ENCODE peak calls at places on chromosomes 7 and 10, in ten cellular contexts. One of them, this sample, is unnamed.

GRCh38 chr10:78472542-78472890 is 438.9 kb downstream of the RPS24 start:
- DNase-seq in right atrium auricular region: no peak
- DNase-seq in colonic mucosa: peak; percentile 12
- DNase-seq in pancreas: no peak
- DNase-seq in heart left ventricle: no peak
- DNase-seq in thyroid gland: peak; percentile 15
- DNase-seq in left ventricle myocardium inferior: no peak
- DNase-seq in cardiac muscle cell: peak; percentile 42
- DNase-seq in tibial nerve: no peak
- DNase-seq in CD8-positive, alpha-beta T cell: no peak
- DNase-seq in this sample: peak; percentile 17

GRCh38 chr10:70283445-70284399 is at the start of gene NPFFR1:
- DNase-seq in pancreas: peak; percentile 18
- DNase-seq in colonic mucosa: no peak
- DNase-seq in thyroid gland: no peak
- DNase-seq in heart left ventricle: no peak
- DNase-seq in CD8-positive, alpha-beta T cell: no peak
- DNase-seq in right atrium auricular region: no peak
- DNase-seq in left ventricle myocardium inferior: no peak
- DNase-seq in tibial nerve: no peak
- DNase-seq in cardiac muscle cell: peak; percentile 32
- DNase-seq in this sample: no peak

GRCh38 chr10:14074062-14074884 is 256.5 kb downstream of the FRMD4A start:
- DNase-seq in tibial nerve: peak; percentile 87
- DNase-seq in cardiac muscle cell: peak; percentile 28
- DNase-seq in colonic mucosa: peak; percentile 67
- DNase-seq in left ventricle myocardium inferior: peak; percentile 84
- DNase-seq in pancreas: peak; percentile 85
- DNase-seq in CD8-positive, alpha-beta T cell: no peak
- DNase-seq in right atrium auricular region: peak; percentile 97
- DNase-seq in thyroid gland: peak; percentile 99
- DNase-seq in heart left ventricle: peak; percentile 82
- DNase-seq in this sample: no peak

GRCh38 chr7:156638443-156639077 is 2.0 kb upstream of the RNF32 start:
- DNase-seq in tibial nerve: no peak
- DNase-seq in left ventricle myocardium inferior: no peak
- DNase-seq in pancreas: no peak
- DNase-seq in colonic mucosa: no peak
- DNase-seq in CD8-positive, alpha-beta T cell: no peak
- DNase-seq in thyroid gland: no peak
- DNase-seq in heart left ventricle: no peak
- DNase-seq in right atrium auricular region: no peak
- DNase-seq in cardiac muscle cell: no peak
- DNase-seq in this sample: no peak

GRCh38 chr10:78410046-78410965 is 376.6 kb downstream of the RPS24 start:
- DNase-seq in heart left ventricle: no peak
- DNase-seq in CD8-positive, alpha-beta T cell: no peak
- DNase-seq in cardiac muscle cell: no peak
- DNase-seq in right atrium auricular region: no peak
- DNase-seq in tibial nerve: no peak
- DNase-seq in pancreas: no peak
- DNase-seq in thyroid gland: no peak
- DNase-seq in colonic mucosa: no peak
- DNase-seq in left ventricle myocardium inferior: no peak
- DNase-seq in this sample: no peak

GRCh38 chr7:50307368-50308012 is 3.0 kb downstream of the IKZF1 start:
- DNase-seq in CD8-positive, alpha-beta T cell: peak; percentile 86
- DNase-seq in thyroid gland: no peak
- DNase-seq in pancreas: no peak
- DNase-seq in colonic mucosa: no peak
- DNase-seq in cardiac muscle cell: peak; percentile 30
- DNase-seq in heart left ventricle: no peak
- DNase-seq in left ventricle myocardium inferior: no peak
- DNase-seq in right atrium auricular region: no peak
- DNase-seq in tibial nerve: no peak
- DNase-seq in this sample: no peak

GRCh38 chr10:130127612-130128607 is 8.3 kb upstream of the GLRX3 start:
- DNase-seq in CD8-positive, alpha-beta T cell: peak; percentile 47
- DNase-seq in left ventricle myocardium inferior: no peak
- DNase-seq in colonic mucosa: peak; percentile 49
- DNase-seq in heart left ventricle: peak; percentile 32
- DNase-seq in right atrium auricular region: no peak
- DNase-seq in pancreas: peak; percentile 69
- DNase-seq in cardiac muscle cell: peak; percentile 79
- DNase-seq in thyroid gland: peak; percentile 63
- DNase-seq in tibial nerve: peak; percentile 49
- DNase-seq in this sample: no peak

GRCh38 chr7:134730359-134730758 is 49.1 kb upstream of the CALD1 start:
- DNase-seq in right atrium auricular region: no peak
- DNase-seq in heart left ventricle: no peak
- DNase-seq in thyroid gland: no peak
- DNase-seq in CD8-positive, alpha-beta T cell: no peak
- DNase-seq in cardiac muscle cell: no peak
- DNase-seq in pancreas: no peak
- DNase-seq in colonic mucosa: no peak
- DNase-seq in left ventricle myocardium inferior: no peak
- DNase-seq in tibial nerve: no peak
- DNase-seq in this sample: no peak

GRCh38 chr7:128732521-128733277 is 6.5 kb upstream of the CALU start:
- DNase-seq in thyroid gland: no peak
- DNase-seq in colonic mucosa: no peak
- DNase-seq in left ventricle myocardium inferior: no peak
- DNase-seq in tibial nerve: no peak
- DNase-seq in right atrium auricular region: no peak
- DNase-seq in cardiac muscle cell: no peak
- DNase-seq in CD8-positive, alpha-beta T cell: no peak
- DNase-seq in heart left ventricle: no peak
- DNase-seq in pancreas: no peak
- DNase-seq in this sample: no peak

GRCh38 chr10:99888623-99889022 is 106.2 kb downstream of the ABCC2 start:
- DNase-seq in left ventricle myocardium inferior: no peak
- DNase-seq in pancreas: no peak
- DNase-seq in heart left ventricle: no peak
- DNase-seq in right atrium auricular region: no peak
- DNase-seq in CD8-positive, alpha-beta T cell: no peak
- DNase-seq in tibial nerve: no peak
- DNase-seq in colonic mucosa: no peak
- DNase-seq in cardiac muscle cell: no peak
- DNase-seq in thyroid gland: no peak
- DNase-seq in this sample: no peak

GRCh38 chr7:117269417-117269816 is 53.4 kb downstream of the WNT2 start:
- DNase-seq in right atrium auricular region: no peak
- DNase-seq in colonic mucosa: no peak
- DNase-seq in left ventricle myocardium inferior: no peak
- DNase-seq in heart left ventricle: no peak
- DNase-seq in tibial nerve: no peak
- DNase-seq in thyroid gland: no peak
- DNase-seq in pancreas: no peak
- DNase-seq in CD8-positive, alpha-beta T cell: no peak
- DNase-seq in cardiac muscle cell: no peak
- DNase-seq in this sample: no peak

GRCh38 chr10:69489506-69490090 is 38.3 kb downstream of the TSPAN15 start:
- DNase-seq in right atrium auricular region: no peak
- DNase-seq in cardiac muscle cell: no peak
- DNase-seq in CD8-positive, alpha-beta T cell: no peak
- DNase-seq in thyroid gland: no peak
- DNase-seq in colonic mucosa: no peak
- DNase-seq in tibial nerve: no peak
- DNase-seq in left ventricle myocardium inferior: peak; percentile 6
- DNase-seq in heart left ventricle: no peak
- DNase-seq in pancreas: no peak
- DNase-seq in this sample: no peak

GRCh38 chr10:60382946-60383681 is 6.6 kb downstream of the ANK3 start:
- DNase-seq in colonic mucosa: no peak
- DNase-seq in heart left ventricle: no peak
- DNase-seq in pancreas: no peak
- DNase-seq in right atrium auricular region: no peak
- DNase-seq in thyroid gland: no peak
- DNase-seq in CD8-positive, alpha-beta T cell: no peak
- DNase-seq in tibial nerve: no peak
- DNase-seq in left ventricle myocardium inferior: no peak
- DNase-seq in cardiac muscle cell: no peak
- DNase-seq in this sample: no peak

GRCh38 chr7:36406156-36406555 is 16.5 kb downstream of the ANLN start:
- DNase-seq in heart left ventricle: no peak
- DNase-seq in left ventricle myocardium inferior: no peak
- DNase-seq in cardiac muscle cell: no peak
- DNase-seq in right atrium auricular region: no peak
- DNase-seq in tibial nerve: no peak
- DNase-seq in CD8-positive, alpha-beta T cell: no peak
- DNase-seq in thyroid gland: no peak
- DNase-seq in colonic mucosa: no peak
- DNase-seq in pancreas: no peak
- DNase-seq in this sample: peak; percentile 53

GRCh38 chr10:44960482-44961230 is 1.1 kb downstream of the RASSF4 start:
- DNase-seq in pancreas: peak; percentile 20
- DNase-seq in cardiac muscle cell: no peak
- DNase-seq in thyroid gland: peak; percentile 60
- DNase-seq in right atrium auricular region: peak; percentile 59
- DNase-seq in heart left ventricle: no peak
- DNase-seq in colonic mucosa: peak; percentile 29
- DNase-seq in tibial nerve: no peak
- DNase-seq in CD8-positive, alpha-beta T cell: no peak
- DNase-seq in left ventricle myocardium inferior: no peak
- DNase-seq in this sample: no peak
- H3K27ac ChIP-seq in pancreas: no peak overlapping the region
- H3K27ac ChIP-seq in cardiac muscle cell: peak overlapping the region; percentile 79
- H3K27ac ChIP-seq in thyroid gland: peak overlapping the region; percentile 97
- H3K27ac ChIP-seq in right atrium auricular region: peak overlapping the region; percentile 96
- H3K27ac ChIP-seq in heart left ventricle: peak overlapping the region; percentile 91
- H3K27ac ChIP-seq in colonic mucosa: peak overlapping the region; percentile 34
- H3K27ac ChIP-seq in tibial nerve: peak overlapping the region; percentile 79
- H3K27ac ChIP-seq in CD8-positive, alpha-beta T cell: no peak overlapping the region
- H3K27ac ChIP-seq in left ventricle myocardium inferior: peak overlapping the region; percentile 96
- H3K27ac ChIP-seq in this sample: peak overlapping the region; percentile 89

GRCh38 chr10:50333872-50334271 is 82.6 kb upstream of the ASAH2 start:
- DNase-seq in right atrium auricular region: no peak
- DNase-seq in cardiac muscle cell: no peak
- DNase-seq in thyroid gland: no peak
- DNase-seq in CD8-positive, alpha-beta T cell: no peak
- DNase-seq in colonic mucosa: no peak
- DNase-seq in pancreas: no peak
- DNase-seq in heart left ventricle: no peak
- DNase-seq in tibial nerve: no peak
- DNase-seq in left ventricle myocardium inferior: no peak
- DNase-seq in this sample: no peak
- H3K27ac ChIP-seq in right atrium auricular region: no peak overlapping the region
- H3K27ac ChIP-seq in cardiac muscle cell: no peak overlapping the region
- H3K27ac ChIP-seq in thyroid gland: no peak overlapping the region
- H3K27ac ChIP-seq in CD8-positive, alpha-beta T cell: no peak overlapping the region
- H3K27ac ChIP-seq in colonic mucosa: no peak overlapping the region
- H3K27ac ChIP-seq in pancreas: no peak overlapping the region
- H3K27ac ChIP-seq in heart left ventricle: no peak overlapping the region
- H3K27ac ChIP-seq in tibial nerve: no peak overlapping the region
- H3K27ac ChIP-seq in left ventricle myocardium inferior: no peak overlapping the region
- H3K27ac ChIP-seq in this sample: no peak overlapping the region

GRCh38 chr10:62381385-62382102 is 7.4 kb downstream of the ZNF365 start:
- DNase-seq in cardiac muscle cell: no peak
- DNase-seq in colonic mucosa: no peak
- DNase-seq in right atrium auricular region: no peak
- DNase-seq in thyroid gland: no peak
- DNase-seq in CD8-positive, alpha-beta T cell: no peak
- DNase-seq in left ventricle myocardium inferior: no peak
- DNase-seq in tibial nerve: no peak
- DNase-seq in pancreas: no peak
- DNase-seq in heart left ventricle: no peak
- DNase-seq in this sample: no peak

GRCh38 chr10:62380002-62380401 is 5.8 kb downstream of the ZNF365 start:
- DNase-seq in right atrium auricular region: no peak
- DNase-seq in cardiac muscle cell: no peak
- DNase-seq in heart left ventricle: no peak
- DNase-seq in CD8-positive, alpha-beta T cell: no peak
- DNase-seq in thyroid gland: no peak
- DNase-seq in left ventricle myocardium inferior: no peak
- DNase-seq in pancreas: no peak
- DNase-seq in tibial nerve: no peak
- DNase-seq in colonic mucosa: no peak
- DNase-seq in this sample: no peak

GRCh38 chr10:62377966-62378365 is 3.8 kb downstream of the ZNF365 start:
- DNase-seq in cardiac muscle cell: no peak
- DNase-seq in CD8-positive, alpha-beta T cell: no peak
- DNase-seq in pancreas: no peak
- DNase-seq in right atrium auricular region: no peak
- DNase-seq in thyroid gland: no peak
- DNase-seq in heart left ventricle: no peak
- DNase-seq in tibial nerve: no peak
- DNase-seq in left ventricle myocardium inferior: no peak
- DNase-seq in colonic mucosa: no peak
- DNase-seq in this sample: no peak

GRCh38 chr10:62377026-62377415 is 2.9 kb downstream of the ZNF365 start:
- DNase-seq in right atrium auricular region: no peak
- DNase-seq in left ventricle myocardium inferior: no peak
- DNase-seq in pancreas: no peak
- DNase-seq in cardiac muscle cell: no peak
- DNase-seq in colonic mucosa: no peak
- DNase-seq in tibial nerve: no peak
- DNase-seq in CD8-positive, alpha-beta T cell: no peak
- DNase-seq in thyroid gland: no peak
- DNase-seq in heart left ventricle: no peak
- DNase-seq in this sample: no peak

DNA sequence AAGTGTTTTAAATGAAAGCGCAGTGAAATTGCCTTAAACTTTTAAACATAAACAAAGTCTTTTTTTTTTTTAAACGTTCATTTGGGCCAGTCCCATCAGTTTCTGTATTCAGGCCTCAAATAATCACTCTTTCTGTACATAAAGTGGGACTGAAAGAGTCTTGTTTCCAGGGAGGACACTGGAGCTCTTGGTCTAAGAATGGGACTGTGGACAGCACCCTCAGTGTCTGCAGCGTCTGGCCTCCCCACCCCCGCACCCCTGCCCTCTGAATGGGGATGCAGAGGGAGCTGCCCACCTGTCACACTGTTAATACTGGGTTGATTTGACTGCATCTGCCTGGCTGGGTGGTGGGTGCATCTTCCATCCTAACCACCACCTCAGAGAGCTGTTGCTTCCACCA is 5.2 kb downstream of the ZNF365 start:
- DNase-seq in tibial nerve: no peak
- DNase-seq in CD8-positive, alpha-beta T cell: no peak
- DNase-seq in heart left ventricle: no peak
- DNase-seq in cardiac muscle cell: peak; percentile 4
- DNase-seq in right atrium auricular region: no peak
- DNase-seq in pancreas: no peak
- DNase-seq in thyroid gland: no peak
- DNase-seq in colonic mucosa: no peak
- DNase-seq in left ventricle myocardium inferior: no peak
- DNase-seq in this sample: peak; percentile 67
- H3K27ac ChIP-seq in tibial nerve: no peak overlapping the region
- H3K27ac ChIP-seq in CD8-positive, alpha-beta T cell: no peak overlapping the region
- H3K27ac ChIP-seq in heart left ventricle: no peak overlapping the region
- H3K27ac ChIP-seq in cardiac muscle cell: no peak overlapping the region
- H3K27ac ChIP-seq in right atrium auricular region: no peak overlapping the region
- H3K27ac ChIP-seq in pancreas: no peak overlapping the region
- H3K27ac ChIP-seq in thyroid gland: no peak overlapping the region
- H3K27ac ChIP-seq in colonic mucosa: no peak overlapping the region
- H3K27ac ChIP-seq in left ventricle myocardium inferior: no peak overlapping the region
- H3K27ac ChIP-seq in this sample: peak overlapping the region; percentile 78

DNA sequence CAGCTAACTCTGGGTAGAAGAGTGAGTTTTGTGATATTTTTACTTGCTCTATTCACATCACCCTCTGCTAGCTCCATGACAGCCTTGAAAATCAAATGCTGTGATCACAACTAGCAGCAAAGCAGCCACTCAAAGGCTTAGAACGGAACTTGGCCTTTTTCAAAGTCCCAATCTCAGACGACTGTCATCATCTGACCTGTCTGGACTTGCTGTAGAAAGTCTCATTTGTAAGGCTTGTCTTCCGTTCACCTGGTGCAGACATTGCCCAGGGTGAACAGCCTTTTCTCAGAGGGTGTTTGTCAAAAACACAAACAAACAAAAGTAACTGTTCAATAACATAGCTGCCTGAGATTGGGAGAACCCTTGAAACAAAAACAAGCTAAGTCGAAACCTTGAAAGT is 458.9 kb upstream of the ADARB2 start:
- DNase-seq in CD8-positive, alpha-beta T cell: no peak
- DNase-seq in heart left ventricle: no peak
- DNase-seq in thyroid gland: no peak
- DNase-seq in right atrium auricular region: no peak
- DNase-seq in cardiac muscle cell: no peak
- DNase-seq in left ventricle myocardium inferior: no peak
- DNase-seq in pancreas: no peak
- DNase-seq in tibial nerve: no peak
- DNase-seq in colonic mucosa: no peak
- DNase-seq in this sample: no peak
- H3K27ac ChIP-seq in CD8-positive, alpha-beta T cell: no peak overlapping the region
- H3K27ac ChIP-seq in heart left ventricle: no peak overlapping the region
- H3K27ac ChIP-seq in thyroid gland: no peak overlapping the region
- H3K27ac ChIP-seq in right atrium auricular region: no peak overlapping the region
- H3K27ac ChIP-seq in cardiac muscle cell: no peak overlapping the region
- H3K27ac ChIP-seq in left ventricle myocardium inferior: no peak overlapping the region
- H3K27ac ChIP-seq in pancreas: no peak overlapping the region
- H3K27ac ChIP-seq in tibial nerve: no peak overlapping the region
- H3K27ac ChIP-seq in colonic mucosa: no peak overlapping the region
- H3K27ac ChIP-seq in this sample: no peak overlapping the region

This sample was measured in substantia nigra.